ENCODE peak calls at places on chromosomes 11 and 22, in four cellular contexts. One of them, this sample, is unnamed.
A peak's percentile ranks its signal among the peaks of the same experiment; 100 is the strongest.

GRCh38 chr11:6637871-6638270 is 17.7 kb downstream of the DCHS1 start:
- DNase-seq in GM20000: no peak
- DNase-seq in NCI-H510A treated with DMSO at 0.1 percent for 48 hours: no peak
- DNase-seq in mesendoderm: no peak
- DNase-seq in this sample: no peak

GRCh38 chr11:83257638-83258229 is 28.4 kb downstream of the CCDC90B start:
- DNase-seq in GM20000: no peak
- DNase-seq in NCI-H510A treated with DMSO at 0.1 percent for 48 hours: no peak
- DNase-seq in mesendoderm: peak; percentile 20
- DNase-seq in this sample: no peak

GRCh38 chr11:870127-870413 is 27.4 kb downstream of the TSPAN4 start:
- DNase-seq in GM20000: no peak
- DNase-seq in NCI-H510A treated with DMSO at 0.1 percent for 48 hours: no peak
- DNase-seq in mesendoderm: no peak
- DNase-seq in this sample: no peak

GRCh38 chr11:1917523-1918435 is 1.7 kb upstream of the TNNT3 start:
- DNase-seq in GM20000: peak; percentile 54
- DNase-seq in NCI-H510A treated with DMSO at 0.1 percent for 48 hours: no peak
- DNase-seq in mesendoderm: peak; percentile 20
- DNase-seq in this sample: no peak

GRCh38 chr22:50481440-50482106 is at the start of gene ADM2:
- DNase-seq in GM20000: peak; percentile 84
- DNase-seq in NCI-H510A treated with DMSO at 0.1 percent for 48 hours: no peak
- DNase-seq in mesendoderm: peak; percentile 76
- DNase-seq in this sample: peak; percentile 60

GRCh38 chr11:1481861-1482441 is 4.6 kb downstream of the MOB2 start:
- DNase-seq in GM20000: no peak
- DNase-seq in NCI-H510A treated with DMSO at 0.1 percent for 48 hours: no peak
- DNase-seq in mesendoderm: no peak
- DNase-seq in this sample: no peak

GRCh38 chr11:36377759-36378553 is 81.9 kb downstream of the PRR5L start:
- DNase-seq in GM20000: no peak
- DNase-seq in NCI-H510A treated with DMSO at 0.1 percent for 48 hours: no peak
- DNase-seq in mesendoderm: peak; percentile 13
- DNase-seq in this sample: no peak

GRCh38 chr11:44865866-44866272 is 84.8 kb downstream of the TP53I11 start:
- DNase-seq in GM20000: no peak
- DNase-seq in NCI-H510A treated with DMSO at 0.1 percent for 48 hours: no peak
- DNase-seq in mesendoderm: no peak
- DNase-seq in this sample: no peak

GRCh38 chr22:30182365-30182764 is 64.2 kb downstream of the LIF start:
- DNase-seq in GM20000: no peak
- DNase-seq in NCI-H510A treated with DMSO at 0.1 percent for 48 hours: peak; percentile 29
- DNase-seq in mesendoderm: no peak
- DNase-seq in this sample: no peak

GRCh38 chr11:63839508-63840355 is 822 bp downstream of the MARK2 start:
- DNase-seq in GM20000: no peak
- DNase-seq in NCI-H510A treated with DMSO at 0.1 percent for 48 hours: peak; percentile 19
- DNase-seq in mesendoderm: no peak
- DNase-seq in this sample: peak; percentile 16

GRCh38 chr22:32534252-32535215 is 59.9 kb downstream of the FBXO7 start:
- DNase-seq in GM20000: no peak
- DNase-seq in NCI-H510A treated with DMSO at 0.1 percent for 48 hours: no peak
- DNase-seq in mesendoderm: no peak
- DNase-seq in this sample: no peak

GRCh38 chr22:44884968-44885805 is 124.6 kb downstream of the PHF21B start:
- DNase-seq in GM20000: no peak
- DNase-seq in NCI-H510A treated with DMSO at 0.1 percent for 48 hours: peak; percentile 69
- DNase-seq in mesendoderm: peak; percentile 51
- DNase-seq in this sample: no peak

GRCh38 chr11:33829430-33830141 is 55.3 kb upstream of the FBXO3 start:
- DNase-seq in GM20000: peak; percentile 88
- DNase-seq in NCI-H510A treated with DMSO at 0.1 percent for 48 hours: peak; percentile 19
- DNase-seq in mesendoderm: peak; percentile 79
- DNase-seq in this sample: peak; percentile 40

GRCh38 chr11:126834149-126834548 is 166.4 kb downstream of the KIRREL3 start:
- DNase-seq in GM20000: no peak
- DNase-seq in NCI-H510A treated with DMSO at 0.1 percent for 48 hours: no peak
- DNase-seq in mesendoderm: no peak
- DNase-seq in this sample: no peak